ENCODE peak calls at places on chromosome 16, in five cellular contexts. One of them, this sample, is unnamed.

GRCh38 chr16:10678655-10679054 is 16.1 kb downstream of the TEKT5 start:
- DNase-seq in stomach: no peak
- DNase-seq in tibial nerve: no peak
- DNase-seq in left ventricle myocardium inferior: no peak
- DNase-seq in ovary: no peak
- DNase-seq in this sample: no peak

GRCh38 chr16:53022374-53022773 is 30.3 kb downstream of the CHD9NB start:
- DNase-seq in left ventricle myocardium inferior: no peak
- DNase-seq in ovary: no peak
- DNase-seq in stomach: peak; percentile 39
- DNase-seq in tibial nerve: no peak
- DNase-seq in this sample: peak; percentile 7

GRCh38 chr16:17469742-17470001 is 1.1 kb downstream of the XYLT1 start:
- DNase-seq in stomach: no peak
- DNase-seq in left ventricle myocardium inferior: no peak
- DNase-seq in tibial nerve: no peak
- DNase-seq in ovary: no peak
- DNase-seq in this sample: no peak

GRCh38 chr16:23423496-23424049 is 29.4 kb downstream of the COG7 start:
- DNase-seq in left ventricle myocardium inferior: peak; percentile 49
- DNase-seq in ovary: peak; percentile 92
- DNase-seq in tibial nerve: peak; percentile 48
- DNase-seq in stomach: peak; percentile 83
- DNase-seq in this sample: peak; percentile 97

GRCh38 chr16:73713301-73713700 is 583.3 kb upstream of the PSMD7 start:
- DNase-seq in stomach: no peak
- DNase-seq in tibial nerve: no peak
- DNase-seq in left ventricle myocardium inferior: no peak
- DNase-seq in ovary: no peak
- DNase-seq in this sample: no peak

GRCh38 chr16:68257906-68258800 is 6.2 kb upstream of the SLC7A6 start:
- DNase-seq in left ventricle myocardium inferior: peak; percentile 50
- DNase-seq in ovary: no peak
- DNase-seq in tibial nerve: no peak
- DNase-seq in stomach: no peak
- DNase-seq in this sample: no peak

GRCh38 chr16:58114827-58115825 is 14.1 kb downstream of the CFAP20 start:
- DNase-seq in tibial nerve: no peak
- DNase-seq in left ventricle myocardium inferior: no peak
- DNase-seq in stomach: no peak
- DNase-seq in ovary: no peak
- DNase-seq in this sample: peak; percentile 43

GRCh38 chr16:23862556-23862955 is 26.8 kb downstream of the PRKCB start:
- DNase-seq in ovary: no peak
- DNase-seq in stomach: no peak
- DNase-seq in left ventricle myocardium inferior: no peak
- DNase-seq in tibial nerve: no peak
- DNase-seq in this sample: no peak

GRCh38 chr16:66399930-66400329 is 27.2 kb upstream of the BEAN1 start:
- DNase-seq in left ventricle myocardium inferior: no peak
- DNase-seq in ovary: no peak
- DNase-seq in stomach: no peak
- DNase-seq in tibial nerve: no peak
- DNase-seq in this sample: no peak

GRCh38 chr16:17211797-17212196 is 259.0 kb downstream of the XYLT1 start:
- DNase-seq in stomach: no peak
- DNase-seq in tibial nerve: no peak
- DNase-seq in ovary: no peak
- DNase-seq in left ventricle myocardium inferior: no peak
- DNase-seq in this sample: no peak

GRCh38 chr16:10961231-10961630 is 16.9 kb downstream of the CLEC16A start:
- DNase-seq in left ventricle myocardium inferior: no peak
- DNase-seq in stomach: no peak
- DNase-seq in ovary: no peak
- DNase-seq in tibial nerve: no peak
- DNase-seq in this sample: peak; percentile 58

GRCh38 chr16:51035110-51035498 is 116.0 kb downstream of the SALL1 start:
- DNase-seq in left ventricle myocardium inferior: no peak
- DNase-seq in tibial nerve: peak; percentile 16
- DNase-seq in ovary: no peak
- DNase-seq in stomach: no peak
- DNase-seq in this sample: no peak

GRCh38 chr16:50268352-50268751 is 2.0 kb downstream of the ADCY7 start:
- DNase-seq in stomach: no peak
- DNase-seq in tibial nerve: no peak
- DNase-seq in ovary: no peak
- DNase-seq in left ventricle myocardium inferior: no peak
- DNase-seq in this sample: no peak

GRCh38 chr16:3431779-3432219 is 11.5 kb downstream of the ZNF597 start:
- DNase-seq in tibial nerve: no peak
- DNase-seq in ovary: peak; percentile 46
- DNase-seq in stomach: peak; percentile 35
- DNase-seq in left ventricle myocardium inferior: peak; percentile 45
- DNase-seq in this sample: no peak

GRCh38 chr16:58393138-58393504 is 850 bp downstream of the GINS3 start:
- DNase-seq in stomach: no peak
- DNase-seq in tibial nerve: no peak
- DNase-seq in left ventricle myocardium inferior: no peak
- DNase-seq in ovary: no peak
- DNase-seq in this sample: no peak

GRCh38 chr16:73040136-73040535 is 7.8 kb downstream of the ZFHX3 start:
- DNase-seq in ovary: no peak
- DNase-seq in left ventricle myocardium inferior: no peak
- DNase-seq in tibial nerve: no peak
- DNase-seq in stomach: no peak
- DNase-seq in this sample: no peak

GRCh38 chr16:30076276-30076791 is 540 bp downstream of the PPP4C start:
- DNase-seq in ovary: no peak
- DNase-seq in stomach: no peak
- DNase-seq in tibial nerve: no peak
- DNase-seq in left ventricle myocardium inferior: no peak
- DNase-seq in this sample: no peak

GRCh38 chr16:25108054-25108453 is 3.5 kb upstream of the LCMT1 start:
- DNase-seq in ovary: no peak
- DNase-seq in stomach: no peak
- DNase-seq in tibial nerve: no peak
- DNase-seq in left ventricle myocardium inferior: no peak
- DNase-seq in this sample: no peak

GRCh38 chr16:57945740-57946138 is 25.2 kb downstream of the CNGB1 start:
- DNase-seq in left ventricle myocardium inferior: no peak
- DNase-seq in stomach: no peak
- DNase-seq in tibial nerve: no peak
- DNase-seq in ovary: no peak
- DNase-seq in this sample: no peak

GRCh38 chr16:85453179-85453678 is 159.9 kb upstream of the GSE1 start:
- DNase-seq in tibial nerve: no peak
- DNase-seq in ovary: no peak
- DNase-seq in stomach: peak; percentile 69
- DNase-seq in left ventricle myocardium inferior: no peak
- DNase-seq in this sample: no peak

GRCh38 chr16:25838724-25839186 is 147.0 kb downstream of the HS3ST4 start:
- DNase-seq in left ventricle myocardium inferior: no peak
- DNase-seq in ovary: no peak
- DNase-seq in stomach: no peak
- DNase-seq in tibial nerve: no peak
- DNase-seq in this sample: peak; percentile 13

GRCh38 chr16:59591480-59591879 is 857.4 kb upstream of the GOT2 start:
- DNase-seq in stomach: no peak
- DNase-seq in left ventricle myocardium inferior: no peak
- DNase-seq in tibial nerve: no peak
- DNase-seq in ovary: no peak
- DNase-seq in this sample: no peak

GRCh38 chr16:11461595-11461990 is 116.3 kb downstream of the RMI2 start:
- DNase-seq in tibial nerve: no peak
- DNase-seq in left ventricle myocardium inferior: no peak
- DNase-seq in ovary: no peak
- DNase-seq in stomach: no peak
- DNase-seq in this sample: no peak

GRCh38 chr16:82700541-82701240 is 73.9 kb downstream of the CDH13 start:
- DNase-seq in left ventricle myocardium inferior: no peak
- DNase-seq in ovary: no peak
- DNase-seq in tibial nerve: no peak
- DNase-seq in stomach: no peak
- DNase-seq in this sample: no peak

GRCh38 chr16:75099075-75099667 is 17.4 kb downstream of the LDHD start:
- DNase-seq in ovary: no peak
- DNase-seq in tibial nerve: no peak
- DNase-seq in left ventricle myocardium inferior: no peak
- DNase-seq in stomach: no peak
- DNase-seq in this sample: no peak

GRCh38 chr16:75095637-75096036 is 20.9 kb downstream of the LDHD start:
- DNase-seq in stomach: no peak
- DNase-seq in left ventricle myocardium inferior: no peak
- DNase-seq in ovary: no peak
- DNase-seq in tibial nerve: no peak
- DNase-seq in this sample: no peak

GRCh38 chr16:75097941-75098897 is 18.4 kb downstream of the LDHD start:
- DNase-seq in ovary: no peak
- DNase-seq in stomach: peak; percentile 47
- DNase-seq in tibial nerve: no peak
- DNase-seq in left ventricle myocardium inferior: no peak
- DNase-seq in this sample: no peak

GRCh38 chr16:75096730-75097129 is 19.9 kb downstream of the LDHD start:
- DNase-seq in left ventricle myocardium inferior: no peak
- DNase-seq in stomach: peak; percentile 80
- DNase-seq in ovary: no peak
- DNase-seq in tibial nerve: no peak
- DNase-seq in this sample: no peak

DNA sequence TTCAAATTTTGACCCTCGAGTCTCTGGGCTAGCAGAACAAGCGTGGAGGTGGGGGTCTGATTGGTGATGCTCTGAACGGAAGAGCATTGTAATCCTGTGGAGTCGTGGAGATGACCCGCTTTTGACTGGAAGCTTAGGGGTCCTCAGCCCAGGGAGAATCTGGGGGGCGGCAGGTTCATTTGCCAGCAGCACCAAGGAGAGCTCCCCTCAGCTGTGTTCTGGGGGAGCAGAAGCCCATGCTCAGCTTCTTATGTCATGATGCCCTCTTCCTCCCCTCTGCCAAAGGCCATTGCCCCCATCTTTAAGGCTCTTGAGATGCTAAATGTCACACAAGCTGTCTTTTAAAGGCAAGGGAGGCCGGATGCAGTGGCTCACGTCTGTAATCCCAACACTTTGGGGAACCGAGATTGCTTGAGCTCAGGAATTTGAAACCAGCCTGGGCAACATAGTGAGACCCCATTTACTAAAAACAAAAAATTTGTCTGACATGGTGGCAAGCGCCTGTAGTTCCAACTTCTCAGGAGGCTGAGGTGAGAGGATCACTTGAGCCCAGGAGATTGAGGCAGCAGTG is 19.3 kb downstream of the LDHD start:
- DNase-seq in tibial nerve: no peak
- DNase-seq in stomach: no peak
- DNase-seq in left ventricle myocardium inferior: no peak
- DNase-seq in ovary: no peak
- DNase-seq in this sample: no peak
- H3K27ac ChIP-seq in tibial nerve: no peak overlapping the region
- H3K27ac ChIP-seq in stomach: peak overlapping the region; percentile 44
- H3K27ac ChIP-seq in left ventricle myocardium inferior: no peak overlapping the region
- H3K27ac ChIP-seq in ovary: no peak overlapping the region
- H3K27ac ChIP-seq in this sample: no peak overlapping the region

DNA sequence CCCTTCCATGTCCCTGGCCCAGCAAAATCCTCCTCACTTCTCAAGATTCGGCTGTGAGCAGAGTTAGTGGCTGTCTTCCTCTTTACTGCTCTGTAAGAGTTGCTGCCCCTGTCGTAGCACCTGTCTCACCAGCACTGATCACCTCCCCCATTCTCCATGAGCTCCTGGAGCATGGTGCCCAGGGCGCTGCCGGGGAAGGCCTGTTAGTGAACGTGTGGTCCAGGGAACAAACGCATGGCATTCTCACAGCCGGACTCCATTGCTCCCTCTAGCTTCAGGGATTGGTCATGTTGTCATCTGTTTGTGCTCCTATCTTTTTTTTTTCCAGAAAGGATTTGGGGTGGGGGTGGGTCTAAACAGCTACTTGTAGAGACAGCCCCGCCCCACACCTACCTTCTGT is 141.2 kb downstream of the CMIP start:
- DNase-seq in left ventricle myocardium inferior: no peak
- DNase-seq in tibial nerve: no peak
- DNase-seq in stomach: no peak
- DNase-seq in ovary: no peak
- DNase-seq in this sample: no peak
- TF ChIP-seq CTCF in left ventricle myocardium inferior: no peak
- TF ChIP-seq CTCF in tibial nerve: no peak
- TF ChIP-seq CTCF in stomach: peak; percentile 13
- TF ChIP-seq CTCF in ovary: no peak
- TF ChIP-seq CTCF in this sample: peak; percentile 28

GRCh38 chr16:87080571-87081167 is 236.5 kb downstream of the C16orf95 start:
- DNase-seq in tibial nerve: no peak
- DNase-seq in stomach: no peak
- DNase-seq in left ventricle myocardium inferior: no peak
- DNase-seq in ovary: no peak
- DNase-seq in this sample: no peak
- H3K9me3 ChIP-seq in tibial nerve: no peaks in the 10 kb centered on the region
- H3K9me3 ChIP-seq in stomach: peaks cover 38% of the 10 kb centered on the region
- H3K9me3 ChIP-seq in left ventricle myocardium inferior: peaks cover 47% of the 10 kb centered on the region
- H3K9me3 ChIP-seq in ovary: no peaks in the 10 kb centered on the region
- H3K9me3 ChIP-seq in this sample: peaks cover 16% of the 10 kb centered on the region

GRCh38 chr16:84260766-84261165 is 21.0 kb upstream of the KCNG4 start:
- DNase-seq in left ventricle myocardium inferior: no peak
- DNase-seq in tibial nerve: no peak
- DNase-seq in ovary: no peak
- DNase-seq in stomach: no peak
- DNase-seq in this sample: no peak
- H3K27ac ChIP-seq in left ventricle myocardium inferior: no peak overlapping the region
- H3K27ac ChIP-seq in tibial nerve: no peak overlapping the region
- H3K27ac ChIP-seq in ovary: no peak overlapping the region
- H3K27ac ChIP-seq in stomach: no peak overlapping the region
- H3K27ac ChIP-seq in this sample: no peak overlapping the region

This sample was measured in AG04450.